ENCODE peak calls at places on chromosomes 2 and 18, in seven cellular contexts. N is GM20000, X is immature natural killer cell, K is NCI-H2081, A is AG10803, H is Right ventricle myocardium superior, P is brain microvascular endothelial cell. T is an unnamed sample.

GRCh38 chr2:19435815-19436214 is 77.4 kb upstream of the OSR1 start:
- DNase-seq in N (no peak), X (no peak), K (no peak), A (peak), H (no peak), P (no peak), T (no peak)

GRCh38 chr2:221929259-221929658 is 357.2 kb upstream of the EPHA4 start:
- DNase-seq in N (no peak), X (no peak), K (no peak), A (no peak), H (no peak), P (no peak), T (no peak)

GRCh38 chr18:55228191-55228590 is 268.9 kb upstream of the CCDC68 start:
- DNase-seq in N (no peak), X (no peak), K (no peak), A (peak), H (no peak), P (no peak), T (no peak)

GRCh38 chr2:40658917-40659316 is 207.0 kb upstream of the SLC8A1 start:
- DNase-seq in N (no peak), X (no peak), K (no peak), A (peak), H (no peak), P (peak), T (no peak)

GRCh38 chr2:2161871-2162653 is 169.0 kb downstream of the MYT1L start:
- DNase-seq in N (no peak), X (no peak), K (no peak), A (no peak), H (no peak), P (no peak), T (no peak)

GRCh38 chr18:59514193-59514592 is 155.1 kb upstream of the LMAN1 start:
- DNase-seq in N (no peak), X (no peak), K (no peak), A (peak), H (peak), P (peak), T (no peak)

GRCh38 chr18:8858888-8859511 is 153.6 kb downstream of the MTCL1 start:
- DNase-seq in N (no peak), X (no peak), K (no peak), A (peak), H (no peak), P (peak), T (no peak)

GRCh38 chr2:102064679-102065674 is 73.2 kb downstream of the IL1R2 start:
- DNase-seq in N (no peak), X (no peak), K (no peak), A (peak), H (no peak), P (peak), T (no peak)

GRCh38 chr2:241892299-241893137 is 23.0 kb downstream of the RTP5 start:
- DNase-seq in N (no peak), X (no peak), K (no peak), A (no peak), H (no peak), P (no peak), T (no peak)

GRCh38 chr2:126784636-126785035 is 114.1 kb upstream of the TEX51 start:
- DNase-seq in N (no peak), X (no peak), K (no peak), A (no peak), H (no peak), P (no peak), T (no peak)

GRCh38 chr2:181250691-181251090 is 206.5 kb upstream of the ITGA4 start:
- DNase-seq in N (no peak), X (no peak), K (no peak), A (peak), H (no peak), P (no peak), T (no peak)